ENCODE peak calls at places on chromosomes 7 and 10, in nine cellular contexts. H is GM20000, P is glutamatergic neuron, J is MCF 10A, A is fibroblast of mammary gland, U is astrocyte of the cerebellum, Y is NB4, W is nephron progenitor cell, X is WTC11. F is an unnamed sample.

GRCh38 chr7:36281945-36282727 is 107.5 kb upstream of the ANLN start:
- DNase-seq in Y (peak; percentile 61), U (no peak), W (no peak), H (no peak), J (no peak), P (no peak), A (peak; percentile 28), X (no peak), F (no peak)

GRCh38 chr7:40546616-40547501 is 412.1 kb downstream of the SUGCT start:
- DNase-seq in X (no peak), P (no peak), A (peak; percentile 48), J (no peak), U (no peak), Y (no peak), H (no peak), W (no peak), F (no peak)

GRCh38 chr7:124765401-124766352 is at the start of gene GPR37:
- DNase-seq in X (peak; percentile 85), Y (no peak), W (peak; percentile 76), J (peak; percentile 92), H (peak; percentile 77), P (peak; percentile 75), A (peak; percentile 33), U (peak; percentile 33), F (peak; percentile 48)

GRCh38 chr10:69383485-69384089 is 33.1 kb downstream of the TACR2 start:
- DNase-seq in Y (no peak), U (no peak), J (no peak), H (no peak), A (peak; percentile 88), P (peak; percentile 65), W (no peak), X (no peak), F (no peak)

GRCh38 chr7:43914795-43915194 is 8.4 kb upstream of the URGCP start:
- DNase-seq in J (no peak), U (no peak), A (no peak), P (no peak), Y (no peak), X (peak; percentile 15), W (no peak), H (no peak), F (no peak)

GRCh38 chr10:13614530-13615332 is 28.0 kb downstream of the PRPF18 start:
- DNase-seq in W (peak; percentile 41), X (peak; percentile 31), Y (no peak), H (no peak), P (peak; percentile 30), J (peak; percentile 53), A (no peak), U (peak; percentile 56), F (no peak)

GRCh38 chr7:103540986-103541385 is 95.0 kb upstream of the SLC26A5 start:
- DNase-seq in P (no peak), J (peak; percentile 40), W (no peak), Y (no peak), A (no peak), X (no peak), U (no peak), H (no peak), F (peak; percentile 70)

GRCh38 chr10:51422311-51423120 is 276.9 kb downstream of the CSTF2T start:
- DNase-seq in W (peak; percentile 54), Y (peak; percentile 52), J (peak; percentile 60), P (peak; percentile 31), X (peak; percentile 57), U (peak; percentile 56), H (peak; percentile 27), A (peak; percentile 73), F (peak; percentile 67)

GRCh38 chr10:91643700-91644099 is 10.8 kb upstream of the PPP1R3C start:
- DNase-seq in U (no peak), Y (no peak), H (no peak), X (peak; percentile 52), J (peak; percentile 55), A (no peak), W (peak; percentile 6), P (peak; percentile 45), F (peak; percentile 47)

GRCh38 chr7:18257711-18258110 is 230.1 kb upstream of the PRPS1L1 start:
- DNase-seq in U (no peak), J (peak; percentile 13), H (no peak), Y (no peak), W (no peak), X (no peak), A (peak; percentile 16), P (no peak), F (no peak)

GRCh38 chr7:23472974-23473847 is 2.9 kb upstream of the IGF2BP3 start:
- DNase-seq in Y (peak; percentile 62), J (no peak), U (no peak), P (peak; percentile 27), H (no peak), X (no peak), A (no peak), W (peak; percentile 13), F (no peak)

GRCh38 chr10:15245530-15245929 is 77.0 kb upstream of the NMT2 start:
- DNase-seq in A (no peak), H (no peak), U (no peak), P (peak; percentile 45), W (no peak), X (peak; percentile 45), Y (peak; percentile 33), J (peak; percentile 6), F (no peak)

GRCh38 chr10:59135275-59135674 is 41.2 kb upstream of the PHYHIPL start:
- DNase-seq in W (peak; percentile 6), U (no peak), X (no peak), Y (no peak), J (no peak), H (no peak), P (no peak), A (no peak), F (no peak)

GRCh38 chr7:101953248-101953819 is 135.9 kb downstream of the CUX1 start:
- DNase-seq in H (peak; percentile 73), A (peak; percentile 93), Y (no peak), W (no peak), P (no peak), J (peak; percentile 57), X (no peak), U (no peak), F (no peak)

GRCh38 chr7:122364761-122365280 is 60.3 kb upstream of the FEZF1 start:
- DNase-seq in X (no peak), W (no peak), Y (no peak), A (no peak), J (no peak), U (no peak), P (no peak), H (no peak), F (no peak)

GRCh38 chr10:50544857-50545429 is 78.8 kb downstream of the SGMS1 start:
- DNase-seq in W (no peak), Y (no peak), J (no peak), P (no peak), X (no peak), A (no peak), H (no peak), U (no peak), F (no peak)

GRCh38 chr10:84820596-84820995 is 492.2 kb downstream of the CCSER2 start:
- DNase-seq in P (no peak), Y (no peak), J (peak; percentile 5), U (no peak), A (no peak), X (no peak), W (no peak), H (no peak), F (no peak)

GRCh38 chr7:98211676-98212531 is 665 bp downstream of the BHLHA15 start:
- DNase-seq in W (no peak), U (no peak), X (peak; percentile 15), H (peak; percentile 41), J (no peak), P (peak; percentile 28), A (no peak), Y (no peak), F (no peak)

GRCh38 chr7:27842094-27842493 is 102.1 kb downstream of the TAX1BP1 start:
- DNase-seq in W (no peak), Y (no peak), H (no peak), X (no peak), P (no peak), J (no peak), U (no peak), A (peak; percentile 15), F (no peak)

GRCh38 chr7:2913760-2914387 is 69.8 kb upstream of the GNA12 start:
- DNase-seq in W (no peak), J (no peak), A (no peak), Y (peak; percentile 29), P (no peak), H (no peak), X (no peak), U (no peak), F (no peak)

DNA sequence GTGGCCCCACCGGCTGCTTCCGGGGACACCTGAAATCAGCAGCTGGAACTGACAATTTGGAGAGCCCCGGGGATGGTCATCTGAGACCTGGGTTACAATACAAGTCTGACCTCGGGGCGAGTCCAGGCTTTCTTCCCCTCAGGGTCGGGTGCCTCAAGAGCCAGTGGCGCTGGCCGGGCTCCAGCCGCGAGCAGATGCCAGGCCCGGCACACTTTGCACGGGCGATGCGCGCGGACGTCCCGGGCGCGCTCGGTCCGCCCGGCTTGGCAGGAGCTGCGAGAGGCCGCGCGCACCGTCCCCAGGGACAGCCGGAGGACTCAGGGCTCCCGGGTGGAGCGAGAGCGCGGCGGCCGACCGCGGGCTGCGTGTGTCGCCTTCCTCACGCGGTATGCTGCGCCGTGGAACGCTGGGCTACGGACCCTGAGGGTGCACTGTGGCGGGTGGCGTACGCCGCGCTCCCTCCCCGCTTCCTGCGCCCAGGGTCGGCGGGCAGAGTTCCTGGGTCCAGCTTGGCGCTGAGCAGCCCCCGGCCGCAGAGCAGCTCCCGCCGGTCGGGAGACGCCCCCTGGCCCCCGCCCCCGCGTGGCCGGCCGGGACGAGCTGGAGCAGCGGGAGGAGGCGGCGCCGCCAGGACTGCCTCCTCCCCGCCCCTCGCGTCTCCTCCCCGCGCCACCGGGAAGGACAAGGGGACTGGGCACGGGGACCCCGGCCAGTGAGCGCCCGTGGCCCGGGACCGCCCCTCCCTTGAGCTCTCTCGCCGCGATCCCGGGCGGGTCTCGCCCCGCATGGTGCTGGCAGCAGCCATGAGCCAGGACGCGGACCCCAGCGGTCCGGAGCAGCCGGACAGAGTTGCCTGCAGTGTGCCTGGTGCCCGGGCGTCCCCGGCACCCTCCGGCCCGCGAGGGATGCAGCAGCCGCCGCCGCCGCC is at the start of gene RBM20:
- DNase-seq in W (peak; percentile 80), J (no peak), Y (peak; percentile 60), X (peak; percentile 55), P (peak; percentile 73), H (peak; percentile 53), U (no peak), A (no peak), F (no peak)
- TF ChIP-seq CTCF in W (no peak), J (no peak), Y (no peak), X (no peak), P (no peak), H (no peak), U (no peak), A (no peak), F (no peak)

GRCh38 chr7:109456116-109456515 is 886.4 kb downstream of the DNAJB9 start:
- DNase-seq in P (no peak), J (no peak), H (no peak), A (no peak), U (no peak), X (peak; percentile 17), W (no peak), Y (peak; percentile 6), F (no peak)
- TF ChIP-seq CTCF in P (no peak), J (no peak), H (no peak), A (no peak), U (no peak), X (peak; percentile 17), W (no peak), Y (no peak), F (no peak)

GRCh38 chr10:100482834-100483185 is 20.0 kb downstream of the WNT8B start:
- DNase-seq in X (no peak), Y (no peak), P (no peak), H (no peak), A (no peak), U (no peak), J (no peak), W (no peak), F (no peak)
- TF ChIP-seq CTCF in X (no peak), Y (no peak), P (peak; percentile 57), H (no peak), A (no peak), U (no peak), J (no peak), W (peak; percentile 24), F (no peak)

GRCh38 chr10:77377678-77378352 is 259.8 kb downstream of the KCNMA1 start:
- DNase-seq in A (no peak), P (no peak), H (no peak), X (peak; percentile 25), Y (no peak), J (no peak), W (no peak), U (no peak), F (no peak)
- TF ChIP-seq CTCF in A (no peak), P (no peak), H (no peak), X (no peak), Y (no peak), J (no peak), W (no peak), U (no peak), F (no peak)